ENCODE peak calls at places on chromosomes 5 and 9, in eight cellular contexts. R is AG04450, H is sigmoid colon, E is foreskin fibroblast, C is heart right ventricle, P is left lung, S is GM13977, G is brain microvascular endothelial cell. O is an unnamed sample.

GRCh38 chr9:99680191-99680590 is 141.5 kb upstream of the NR4A3 start:
- DNase-seq in G (peak), P (no peak), R (no peak), C (no peak), E (peak), H (no peak), S (no peak), O (no peak)

GRCh38 chr5:157820593-157821252 is 38.2 kb downstream of the CLINT1 start:
- DNase-seq in R (peak), G (peak), E (no peak), H (no peak), P (no peak), C (peak), S (peak), O (no peak)

GRCh38 chr5:94870496-94871214 is 252.2 kb downstream of the SLF1 start:
- DNase-seq in C (no peak), H (no peak), G (no peak), P (no peak), S (no peak), R (no peak), E (no peak), O (no peak)

GRCh38 chr9:135371535-135371934 is 108.0 kb upstream of the PPP1R26 start:
- DNase-seq in H (no peak), R (no peak), E (no peak), S (no peak), C (no peak), P (no peak), G (no peak), O (no peak)

GRCh38 chr5:90182726-90183125 is 226.8 kb downstream of the CETN3 start:
- DNase-seq in S (no peak), R (no peak), E (no peak), H (no peak), G (no peak), C (no peak), P (no peak), O (no peak)

GRCh38 chr9:101915479-101915878 is 177.0 kb upstream of the GRIN3A start:
- DNase-seq in P (no peak), H (no peak), C (no peak), R (no peak), E (no peak), S (no peak), G (no peak), O (no peak)

GRCh38 chr5:56075361-56075760 is 80.6 kb upstream of the IL6ST start:
- DNase-seq in E (peak), G (no peak), R (no peak), H (peak), P (no peak), S (no peak), C (peak), O (no peak)

GRCh38 chr5:181153814-181154213 is 6.4 kb downstream of the OR2V2 start:
- DNase-seq in R (no peak), S (no peak), C (no peak), H (no peak), G (no peak), E (no peak), P (no peak), O (no peak)

GRCh38 chr5:165209101-165209727 is 1703.8 kb downstream of the MAT2B start:
- DNase-seq in E (no peak), H (no peak), C (no peak), R (no peak), P (no peak), G (no peak), S (peak), O (no peak)

GRCh38 chr5:163190762-163191161 is 246.6 kb upstream of the CCNG1 start:
- DNase-seq in H (no peak), R (no peak), E (no peak), S (no peak), G (no peak), P (no peak), C (no peak), O (no peak)

GRCh38 chr5:58406394-58406793 is 53.5 kb downstream of the PLK2 start:
- DNase-seq in C (no peak), G (no peak), S (no peak), R (no peak), P (no peak), E (no peak), H (no peak), O (no peak)

GRCh38 chr9:70642421-70642820 is 228.0 kb upstream of the KLF9 start:
- DNase-seq in S (no peak), G (no peak), R (no peak), P (no peak), C (no peak), H (no peak), E (no peak), O (no peak)

GRCh38 chr5:154472871-154473580 is 5.0 kb downstream of the HAND1 start:
- DNase-seq in R (no peak), G (no peak), P (no peak), S (no peak), H (no peak), E (no peak), C (peak), O (no peak)

GRCh38 chr5:107985144-107985543 is 314.4 kb upstream of the EFNA5 start:
- DNase-seq in P (peak), S (no peak), G (no peak), R (no peak), H (no peak), C (no peak), E (no peak), O (no peak)

GRCh38 chr5:170120576-170120975 is 14.9 kb downstream of the FOXI1 start:
- DNase-seq in C (no peak), G (no peak), E (peak), R (peak), P (no peak), S (no peak), H (no peak), O (peak)

GRCh38 chr9:84953797-84954695 is 284.5 kb downstream of the NTRK2 start:
- DNase-seq in C (peak), H (peak), G (peak), E (no peak), S (peak), R (no peak), P (peak), O (peak)

GRCh38 chr9:130284249-130284625 is 18.7 kb downstream of the HMCN2 start:
- DNase-seq in G (no peak), P (no peak), C (no peak), R (no peak), H (peak), S (no peak), E (no peak), O (no peak)

GRCh38 chr9:134382733-134383132 is 56.5 kb downstream of the RXRA start:
- DNase-seq in H (no peak), C (no peak), E (no peak), R (no peak), S (no peak), P (no peak), G (no peak), O (no peak)

GRCh38 chr5:143682221-143682620 is 129.7 kb upstream of the HMHB1 start:
- DNase-seq in H (no peak), R (no peak), P (no peak), C (no peak), G (peak), S (no peak), E (no peak), O (no peak)

GRCh38 chr9:127968717-127969383 is 11.9 kb downstream of the EEIG1 start:
- DNase-seq in E (peak), R (peak), G (peak), H (peak), S (no peak), P (no peak), C (peak), O (no peak)

GRCh38 chr9:92781902-92782301 is 17.3 kb upstream of the BICD2 start:
- DNase-seq in C (no peak), G (no peak), E (no peak), S (no peak), H (no peak), R (no peak), P (no peak), O (no peak)

GRCh38 chr5:55440188-55440646 is 94.5 kb downstream of the PLPP1 start:
- DNase-seq in R (no peak), G (peak), H (peak), S (no peak), E (peak), C (no peak), P (no peak), O (no peak)

GRCh38 chr9:132769895-132770774 is 99.9 kb downstream of the GTF3C4 start:
- DNase-seq in E (peak), H (peak), G (peak), P (peak), R (no peak), S (peak), C (peak), O (peak)

GRCh38 chr9:127847155-127847463 is 7.3 kb downstream of the ENG start:
- DNase-seq in E (no peak), R (no peak), G (no peak), S (no peak), H (no peak), P (no peak), C (no peak), O (no peak)

GRCh38 chr9:74630228-74630627 is 133.1 kb downstream of the RORB start:
- DNase-seq in S (no peak), E (no peak), R (no peak), G (no peak), C (no peak), P (no peak), H (no peak), O (no peak)

GRCh38 chr5:134511796-134512660 is 13.4 kb upstream of the JADE2 start:
- DNase-seq in C (peak), R (no peak), P (peak), H (peak), S (no peak), E (peak), G (peak), O (no peak)

GRCh38 chr9:92561374-92562329 is 25.9 kb upstream of the ECM2 start:
- DNase-seq in P (no peak), S (no peak), R (peak), H (no peak), E (no peak), G (no peak), C (no peak), O (no peak)

GRCh38 chr5:16934669-16935068 is 1.4 kb downstream of the MYO10 start:
- DNase-seq in R (no peak), S (no peak), C (no peak), H (no peak), G (no peak), P (no peak), E (no peak), O (no peak)

GRCh38 chr9:27152398-27152715 is 43.3 kb downstream of the TEK start:
- DNase-seq in H (no peak), C (no peak), R (no peak), G (no peak), P (no peak), E (no peak), S (no peak), O (no peak)

GRCh38 chr9:97889941-97890557 is 32.3 kb downstream of the TRMO start:
- DNase-seq in H (no peak), R (no peak), G (no peak), S (peak), E (no peak), P (no peak), C (no peak), O (peak)

GRCh38 chr9:78468231-78468630 is 171.3 kb downstream of the PSAT1 start:
- DNase-seq in C (no peak), R (no peak), G (no peak), S (no peak), P (no peak), H (no peak), E (no peak), O (no peak)

GRCh38 chr5:153211052-153211451 is 279.4 kb upstream of the GRIA1 start:
- DNase-seq in S (no peak), H (no peak), C (no peak), G (no peak), P (no peak), R (no peak), E (no peak), O (no peak)

GRCh38 chr5:1222147-1222546 is 3.0 kb upstream of the SLC6A18 start:
- DNase-seq in R (no peak), H (no peak), P (no peak), G (no peak), C (no peak), S (no peak), E (no peak), O (no peak)

GRCh38 chr9:29830815-29831214 is 2257.5 kb upstream of the C9orf72 start:
- DNase-seq in P (no peak), H (no peak), R (no peak), C (no peak), E (no peak), G (peak), S (no peak), O (no peak)
- TF ChIP-seq CTCF in P (no peak), H (no peak), R (peak), C (no peak), E (no peak), G (peak), S (peak), O (peak)

GRCh38 chr9:122900791-122901190 is 4.4 kb downstream of the RC3H2 start:
- DNase-seq in E (no peak), H (no peak), P (no peak), R (no peak), S (peak), G (no peak), C (no peak), O (no peak)

GRCh38 chr9:122904466-122904822 is 715 bp downstream of the RC3H2 start:
- DNase-seq in S (peak), R (no peak), E (peak), H (no peak), P (peak), C (no peak), G (peak), O (no peak)

GRCh38 chr9:122904823-122905710 is at the start of gene RC3H2:
- DNase-seq in G (peak), E (peak), H (peak), S (peak), C (peak), R (peak), P (peak), O (peak)
- TF ChIP-seq CTCF in G (no peak), E (no peak), H (no peak), S (no peak), C (no peak), R (no peak), P (no peak), O (no peak)

DNA sequence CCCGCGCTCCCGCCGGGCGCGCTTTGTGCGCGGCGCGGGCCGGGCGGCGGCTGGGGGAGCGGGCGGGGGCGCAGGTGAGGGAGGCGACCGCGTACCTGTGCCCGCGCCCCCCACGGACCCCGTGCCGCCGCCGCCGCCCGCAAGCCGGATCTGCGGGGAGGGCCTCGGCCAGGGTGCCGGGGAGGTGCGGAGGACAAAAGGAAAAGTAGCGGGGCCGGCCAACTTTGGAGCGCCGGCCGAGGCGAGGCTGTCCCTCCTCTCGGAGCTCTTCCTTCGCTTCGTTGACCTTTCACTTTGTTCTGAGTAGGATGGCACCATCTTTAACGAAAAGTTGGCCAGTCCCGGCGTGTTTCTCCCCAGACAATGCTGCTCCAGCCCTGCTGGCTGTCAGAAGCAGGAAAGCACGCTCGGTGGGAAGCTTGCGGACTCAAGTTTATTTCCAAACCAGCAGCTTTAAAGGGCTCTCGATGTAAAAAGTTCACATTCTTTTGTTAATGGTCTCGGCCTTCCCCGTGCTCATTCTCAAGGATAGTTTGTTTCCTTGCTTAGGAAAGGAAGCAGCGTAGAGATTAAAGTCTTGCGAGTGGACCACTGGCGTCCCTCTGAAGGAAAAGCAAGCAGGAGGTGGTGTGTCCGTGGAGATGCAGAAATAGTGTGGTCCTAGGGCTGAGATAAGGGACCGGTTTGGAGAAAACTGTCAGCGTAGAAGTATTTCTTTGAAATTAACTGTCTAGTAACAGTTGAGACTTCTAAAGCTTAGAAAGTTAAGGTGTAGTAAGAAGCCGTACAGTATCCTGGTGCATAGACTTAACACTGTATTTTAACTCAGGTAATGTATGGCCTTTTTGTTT is 660 bp downstream of the EHMT1 start:
- DNase-seq in S (peak), R (no peak), G (peak), H (peak), P (peak), C (no peak), E (no peak), O (no peak)
- TF ChIP-seq CTCF in S (no peak), R (no peak), G (no peak), H (no peak), P (no peak), C (no peak), E (no peak), O (no peak)

GRCh38 chr5:149313151-149313841 is 32.0 kb upstream of the GRPEL2 start:
- DNase-seq in P (no peak), H (no peak), S (no peak), E (no peak), G (no peak), R (no peak), C (no peak), O (no peak)

GRCh38 chr5:149315753-149316152 is 29.5 kb upstream of the GRPEL2 start:
- DNase-seq in C (no peak), R (no peak), S (no peak), H (no peak), G (no peak), P (no peak), E (no peak), O (no peak)

GRCh38 chr5:149317281-149318048 is 27.8 kb upstream of the GRPEL2 start:
- DNase-seq in S (peak), E (peak), R (peak), C (no peak), G (peak), H (no peak), P (no peak), O (no peak)

GRCh38 chr5:149310947-149311675 is 34.2 kb upstream of the GRPEL2 start:
- DNase-seq in P (no peak), H (no peak), E (peak), G (peak), S (no peak), C (peak), R (peak), O (no peak)

DNA sequence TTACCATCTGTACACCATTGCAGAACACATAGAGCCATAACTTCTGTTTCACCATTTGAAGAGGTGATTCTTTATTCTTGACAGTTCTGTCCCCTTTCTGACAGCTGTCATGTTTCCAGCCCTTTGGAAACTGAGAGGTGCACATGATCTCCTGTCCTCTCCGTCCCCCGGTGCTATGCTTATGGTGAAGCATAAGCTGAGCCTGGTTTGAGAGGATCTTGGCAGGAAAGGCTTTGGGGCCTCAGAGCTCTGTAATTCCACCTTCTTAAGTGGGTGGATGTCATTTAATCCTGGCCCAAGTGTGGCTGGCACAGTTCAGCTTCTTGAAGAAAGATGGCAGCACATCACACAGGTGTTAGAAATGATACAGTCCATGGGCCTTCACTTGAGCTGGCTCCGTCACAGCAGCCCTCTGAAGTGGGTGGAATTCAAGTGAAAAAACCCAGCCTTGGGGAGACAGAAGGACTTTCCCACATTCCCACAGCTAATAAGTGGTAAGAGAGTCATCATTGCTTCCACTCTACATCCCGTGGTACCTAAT is 30.7 kb upstream of the GRPEL2 start:
- DNase-seq in P (no peak), E (no peak), R (no peak), C (no peak), S (no peak), G (no peak), H (no peak), O (no peak)
- TF ChIP-seq CTCF in P (no peak), E (no peak), R (no peak), C (no peak), S (no peak), G (no peak), H (no peak), O (peak)

GRCh38 chr9:131475956-131476776 is 26.6 kb upstream of the POMT1 start:
- DNase-seq in C (no peak), H (peak), E (no peak), G (no peak), P (no peak), S (no peak), R (no peak), O (no peak)
- TF ChIP-seq CTCF in C (peak), H (peak), E (peak), G (peak), P (no peak), S (peak), R (peak), O (peak)

GRCh38 chr9:76290555-76290954 is 103.7 kb downstream of the RFK start:
- DNase-seq in P (no peak), C (no peak), R (no peak), H (no peak), S (no peak), E (no peak), G (no peak), O (no peak)
- TF ChIP-seq CTCF in P (no peak), C (no peak), R (no peak), H (no peak), S (no peak), E (no peak), G (no peak), O (no peak)

GRCh38 chr5:116037236-116037822 is 5.1 kb downstream of the ARL14EPL start:
- DNase-seq in R (no peak), G (no peak), C (no peak), P (no peak), H (no peak), E (no peak), S (no peak), O (no peak)
- TF ChIP-seq CTCF in R (peak), G (no peak), C (no peak), P (no peak), H (no peak), E (no peak), S (peak), O (peak)

DNA sequence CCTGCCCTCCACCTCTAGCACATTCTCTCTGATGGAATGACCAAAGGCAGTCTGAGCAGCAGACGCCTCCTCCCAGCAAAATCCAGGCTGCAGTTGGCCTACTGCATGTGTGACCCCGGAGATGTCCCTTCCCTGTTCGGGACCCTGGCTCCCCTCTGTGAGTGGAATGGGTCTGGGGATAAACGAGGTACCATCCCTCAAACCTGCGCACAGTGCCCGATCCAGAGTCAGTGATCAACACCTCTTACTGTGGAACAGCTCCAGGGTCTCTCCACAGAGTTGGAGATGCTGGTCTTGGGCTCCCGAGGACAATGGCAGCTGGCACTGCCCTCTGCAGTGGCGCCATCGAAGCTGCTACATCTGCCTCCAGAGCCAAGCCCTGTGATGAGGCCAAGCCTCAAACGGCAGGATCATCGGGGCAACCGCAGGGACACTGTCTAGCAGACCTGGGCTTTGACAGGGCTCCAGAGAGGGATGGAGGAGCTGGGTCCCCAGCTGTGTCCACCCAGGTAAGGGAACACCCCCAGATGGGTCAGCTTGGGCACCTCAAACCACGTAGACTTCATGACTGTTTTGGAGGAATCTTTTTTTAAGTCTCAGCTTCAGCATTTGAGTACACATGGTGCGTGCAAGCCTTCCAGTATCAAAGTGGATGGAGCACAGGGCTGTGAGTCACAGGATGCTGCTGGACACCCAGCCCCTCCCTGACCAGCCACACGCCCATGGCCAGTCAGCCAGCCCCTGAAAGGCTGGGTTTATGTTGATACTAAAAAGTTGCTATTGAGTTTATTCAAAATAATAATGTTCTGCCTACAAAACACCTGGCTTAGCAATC is 13.0 kb downstream of the MED10 start:
- DNase-seq in P (no peak), G (peak), H (no peak), R (no peak), E (peak), C (no peak), S (no peak), O (peak)
- TF ChIP-seq CTCF in P (no peak), G (no peak), H (no peak), R (no peak), E (no peak), C (no peak), S (no peak), O (no peak)

GRCh38 chr5:140148508-140148907 is 22.8 kb downstream of the IGIP start:
- DNase-seq in P (no peak), E (no peak), C (no peak), R (no peak), H (no peak), G (peak), S (no peak), O (no peak)
- TF ChIP-seq CTCF in P (no peak), E (peak), C (no peak), R (peak), H (no peak), G (peak), S (no peak), O (no peak)

GRCh38 chr5:103393131-103393754 is 134.7 kb downstream of the MACIR start:
- DNase-seq in G (no peak), S (no peak), E (peak), P (no peak), H (peak), R (no peak), C (peak), O (no peak)
- TF ChIP-seq CTCF in G (peak), S (no peak), E (peak), P (no peak), H (no peak), R (no peak), C (no peak), O (no peak)